ENCODE peak calls at places on chromosomes 2 and 18, in seven cellular contexts. G is GM12878, P is HCT116, K is HepG2, X is SK-N-SH, N is H1, O is K562. B is an unnamed sample.

GRCh38 chr2:136008205-136008865 is 22.9 kb upstream of the DARS1 start:
- DNase-seq in G (no peak), P (no peak), K (no peak), X (no peak), N (no peak), O (no peak), B (no peak)

GRCh38 chr2:170502400-170503135 is 212.6 kb upstream of the SP5 start:
- DNase-seq in G (no peak), P (no peak), K (no peak), X (no peak), N (peak), O (no peak), B (no peak)

GRCh38 chr2:130252880-130253645 is 54.8 kb upstream of the TUBA3E start:
- DNase-seq in G (no peak), P (no peak), K (no peak), X (peak), N (no peak), O (peak), B (no peak)

GRCh38 chr18:961644-962355 is 57.1 kb downstream of the ADCYAP1 start:
- DNase-seq in G (no peak), P (peak), K (peak), X (peak), N (peak), O (peak), B (peak)

GRCh38 chr2:43328157-43328556 is 101.8 kb upstream of the ZFP36L2 start:
- DNase-seq in G (no peak), P (no peak), K (no peak), X (no peak), N (no peak), O (no peak), B (peak)

GRCh38 chr18:79770501-79770815 is 27.3 kb upstream of the KCNG2 start:
- DNase-seq in G (no peak), P (no peak), K (no peak), X (no peak), N (no peak), O (no peak), B (no peak)

GRCh38 chr2:95007822-95008221 is 17.7 kb upstream of the MAL start:
- DNase-seq in G (no peak), P (no peak), K (no peak), X (no peak), N (no peak), O (no peak), B (no peak)

GRCh38 chr2:172447811-172448493 is 20.6 kb downstream of the ITGA6 start:
- DNase-seq in G (no peak), P (no peak), K (no peak), X (no peak), N (no peak), O (no peak), B (no peak)

GRCh38 chr2:19916385-19916784 is 14.6 kb upstream of the TTC32 start:
- DNase-seq in G (no peak), P (no peak), K (no peak), X (no peak), N (no peak), O (no peak), B (no peak)

GRCh38 chr2:186648130-186648529 is 45.7 kb upstream of the FAM171B start:
- DNase-seq in G (no peak), P (no peak), K (no peak), X (no peak), N (no peak), O (no peak), B (no peak)

GRCh38 chr18:43869451-43870008 is 592.2 kb upstream of the SYT4 start:
- DNase-seq in G (no peak), P (no peak), K (no peak), X (no peak), N (no peak), O (no peak), B (no peak)

GRCh38 chr2:232896700-232897385 is 26.8 kb downstream of the SNORC start:
- DNase-seq in G (no peak), P (no peak), K (no peak), X (no peak), N (no peak), O (no peak), B (no peak)

GRCh38 chr18:63155910-63156773 is 163.4 kb downstream of the BCL2 start:
- DNase-seq in G (no peak), P (no peak), K (no peak), X (no peak), N (no peak), O (no peak), B (no peak)

GRCh38 chr2:47321006-47321405 is 82.0 kb upstream of the MSH2 start:
- DNase-seq in G (no peak), P (no peak), K (no peak), X (no peak), N (no peak), O (no peak), B (no peak)

GRCh38 chr18:49249523-49249922 is 210.9 kb downstream of the DYM start:
- DNase-seq in G (no peak), P (no peak), K (no peak), X (no peak), N (no peak), O (no peak), B (no peak)

GRCh38 chr2:234963785-234964615 is 12.2 kb downstream of the SH3BP4 start:
- DNase-seq in G (no peak), P (peak), K (no peak), X (no peak), N (no peak), O (no peak), B (no peak)

GRCh38 chr2:108612153-108612513 is 77.9 kb downstream of the LIMS1 start:
- DNase-seq in G (peak), P (no peak), K (no peak), X (no peak), N (no peak), O (peak), B (no peak)

GRCh38 chr18:22674300-22674699 is 256.6 kb upstream of the CTAGE1 start:
- DNase-seq in G (no peak), P (peak), K (no peak), X (no peak), N (no peak), O (no peak), B (no peak)

GRCh38 chr2:17958486-17959092 is 80.1 kb downstream of the KCNS3 start:
- DNase-seq in G (no peak), P (no peak), K (no peak), X (no peak), N (no peak), O (no peak), B (no peak)

GRCh38 chr2:97957432-97958183 is 38.1 kb downstream of the TMEM131 start:
- DNase-seq in G (no peak), P (no peak), K (no peak), X (no peak), N (no peak), O (no peak), B (peak)

GRCh38 chr2:42967959-42968674 is 175.7 kb upstream of the HAAO start:
- DNase-seq in G (no peak), P (no peak), K (no peak), X (peak), N (no peak), O (peak), B (no peak)

GRCh38 chr2:223092667-223093066 is 40.7 kb downstream of the KCNE4 start:
- DNase-seq in G (no peak), P (no peak), K (no peak), X (no peak), N (no peak), O (no peak), B (no peak)

GRCh38 chr2:138676654-138677053 is 103.5 kb downstream of the NXPH2 start:
- DNase-seq in G (no peak), P (no peak), K (no peak), X (no peak), N (no peak), O (no peak), B (no peak)

GRCh38 chr18:10454800-10455550 is 540 bp downstream of the APCDD1 start:
- DNase-seq in G (no peak), P (no peak), K (no peak), X (no peak), N (no peak), O (no peak), B (peak)

GRCh38 chr2:232870766-232871371 is 805 bp downstream of the SNORC start:
- DNase-seq in G (no peak), P (no peak), K (no peak), X (no peak), N (no peak), O (no peak), B (no peak)

GRCh38 chr2:55901941-55902340 is 21.6 kb downstream of the EFEMP1 start:
- DNase-seq in G (no peak), P (no peak), K (no peak), X (no peak), N (no peak), O (no peak), B (no peak)

GRCh38 chr18:46042571-46043123 is 29.4 kb downstream of the PSTPIP2 start:
- DNase-seq in G (no peak), P (no peak), K (no peak), X (no peak), N (no peak), O (no peak), B (peak)

GRCh38 chr2:239442192-239442591 is 41.4 kb upstream of the HDAC4 start:
- DNase-seq in G (no peak), P (no peak), K (no peak), X (no peak), N (no peak), O (no peak), B (no peak)

GRCh38 chr2:48420512-48421197 is 109.3 kb upstream of the STON1 start:
- DNase-seq in G (no peak), P (peak), K (peak), X (peak), N (peak), O (peak), B (peak)

GRCh38 chr18:33014060-33014796 is 241.4 kb upstream of the KLHL14 start:
- DNase-seq in G (no peak), P (no peak), K (peak), X (no peak), N (no peak), O (no peak), B (no peak)

GRCh38 chr2:240994161-240994896 is 4.1 kb upstream of the SNED1 start:
- DNase-seq in G (no peak), P (no peak), K (no peak), X (no peak), N (no peak), O (no peak), B (no peak)

GRCh38 chr2:239275037-239275685 is 125.7 kb downstream of the HDAC4 start:
- DNase-seq in G (no peak), P (peak), K (no peak), X (peak), N (no peak), O (peak), B (no peak)

GRCh38 chr2:128350736-128351135 is 32.1 kb upstream of the HS6ST1 start:
- DNase-seq in G (no peak), P (no peak), K (no peak), X (no peak), N (no peak), O (no peak), B (no peak)
- TF ChIP-seq JUND in G (no peak), P (no peak), K (no peak), X (no peak), N (no peak), O (no peak), B (no peak)

GRCh38 chr2:168685619-168686453 is 116.6 kb upstream of the NOSTRIN start:
- DNase-seq in G (no peak), P (no peak), K (no peak), X (peak), N (no peak), O (peak), B (no peak)
- TF ChIP-seq JUND in G (no peak), P (no peak), K (no peak), X (no peak), N (no peak), O (peak), B (no peak)

GRCh38 chr18:40531061-40531460 is 1424.0 kb upstream of the PIK3C3 start:
- DNase-seq in G (no peak), P (no peak), K (no peak), X (no peak), N (no peak), O (no peak), B (no peak)
- TF ChIP-seq JUND in G (no peak), P (no peak), K (no peak), X (no peak), N (no peak), O (no peak), B (no peak)

GRCh38 chr2:64592994-64593655 is 60.6 kb downstream of the SERTAD2 start:
- DNase-seq in G (no peak), P (no peak), K (no peak), X (no peak), N (no peak), O (no peak), B (no peak)

GRCh38 chr2:64598226-64598625 is 55.5 kb downstream of the SERTAD2 start:
- DNase-seq in G (no peak), P (no peak), K (no peak), X (no peak), N (no peak), O (no peak), B (no peak)

GRCh38 chr2:64595397-64596160 is 58.1 kb downstream of the SERTAD2 start:
- DNase-seq in G (no peak), P (peak), K (peak), X (no peak), N (no peak), O (peak), B (no peak)

GRCh38 chr2:64591188-64591587 is 62.5 kb downstream of the SERTAD2 start:
- DNase-seq in G (no peak), P (no peak), K (no peak), X (no peak), N (no peak), O (no peak), B (no peak)

GRCh38 chr2:64594563-64594989 is 59.1 kb downstream of the SERTAD2 start:
- DNase-seq in G (no peak), P (no peak), K (no peak), X (no peak), N (no peak), O (no peak), B (no peak)
- TF ChIP-seq JUND in G (no peak), P (no peak), K (no peak), X (no peak), N (no peak), O (no peak), B (no peak)